ENCODE peak calls at places on chromosomes 4 and X, in seven cellular contexts. One of them, this sample, is unnamed.

GRCh38 chr4:1344696-1345095 is 2.3 kb upstream of the UVSSA start:
- DNase-seq in T-helper 9 cell: no peak
- DNase-seq in cerebellar cortex: no peak
- DNase-seq in smooth muscle cell of the brain vasculature: no peak
- DNase-seq in LoVo: no peak
- DNase-seq in nucleus accumbens: no peak
- DNase-seq in nephron progenitor cell: no peak
- DNase-seq in this sample: no peak

GRCh38 chr4:5999830-6000365 is 18.3 kb downstream of the C4orf50 start:
- DNase-seq in T-helper 9 cell: no peak
- DNase-seq in cerebellar cortex: no peak
- DNase-seq in smooth muscle cell of the brain vasculature: no peak
- DNase-seq in nephron progenitor cell: no peak
- DNase-seq in LoVo: no peak
- DNase-seq in nucleus accumbens: no peak
- DNase-seq in this sample: no peak

GRCh38 chr4:55635760-55636621 is at the start of gene NMU:
- DNase-seq in nucleus accumbens: peak
- DNase-seq in smooth muscle cell of the brain vasculature: no peak
- DNase-seq in T-helper 9 cell: peak
- DNase-seq in nephron progenitor cell: peak
- DNase-seq in LoVo: peak
- DNase-seq in cerebellar cortex: no peak
- DNase-seq in this sample: peak

GRCh38 chrX:10519278-10519677 is 101.1 kb downstream of the MID1 start:
- DNase-seq in T-helper 9 cell: no peak
- DNase-seq in smooth muscle cell of the brain vasculature: no peak
- DNase-seq in nucleus accumbens: no peak
- DNase-seq in LoVo: no peak
- DNase-seq in cerebellar cortex: no peak
- DNase-seq in nephron progenitor cell: no peak
- DNase-seq in this sample: no peak

GRCh38 chr4:79528241-79528706 is 120.2 kb upstream of the GK2 start:
- DNase-seq in cerebellar cortex: no peak
- DNase-seq in T-helper 9 cell: no peak
- DNase-seq in nephron progenitor cell: no peak
- DNase-seq in LoVo: no peak
- DNase-seq in smooth muscle cell of the brain vasculature: no peak
- DNase-seq in nucleus accumbens: no peak
- DNase-seq in this sample: peak

GRCh38 chrX:7132335-7133035 is 15.0 kb upstream of the STS start:
- DNase-seq in T-helper 9 cell: no peak
- DNase-seq in nephron progenitor cell: peak
- DNase-seq in cerebellar cortex: peak
- DNase-seq in smooth muscle cell of the brain vasculature: no peak
- DNase-seq in nucleus accumbens: peak
- DNase-seq in LoVo: peak
- DNase-seq in this sample: peak

GRCh38 chrX:106247162-106247561 is 79.1 kb downstream of the PWWP3B start:
- DNase-seq in LoVo: no peak
- DNase-seq in cerebellar cortex: no peak
- DNase-seq in smooth muscle cell of the brain vasculature: no peak
- DNase-seq in T-helper 9 cell: no peak
- DNase-seq in nephron progenitor cell: no peak
- DNase-seq in nucleus accumbens: no peak
- DNase-seq in this sample: peak

GRCh38 chr4:61374612-61374920 is 174.4 kb downstream of the ADGRL3 start:
- DNase-seq in cerebellar cortex: peak
- DNase-seq in smooth muscle cell of the brain vasculature: no peak
- DNase-seq in T-helper 9 cell: no peak
- DNase-seq in LoVo: no peak
- DNase-seq in nucleus accumbens: no peak
- DNase-seq in nephron progenitor cell: no peak
- DNase-seq in this sample: peak

GRCh38 chr4:87092389-87093141 is 127.9 kb downstream of the KLHL8 start:
- DNase-seq in nephron progenitor cell: no peak
- DNase-seq in cerebellar cortex: no peak
- DNase-seq in T-helper 9 cell: no peak
- DNase-seq in nucleus accumbens: peak
- DNase-seq in LoVo: peak
- DNase-seq in smooth muscle cell of the brain vasculature: no peak
- DNase-seq in this sample: peak

GRCh38 chr4:123163501-123163900 is 233.1 kb upstream of the SPRY1 start:
- DNase-seq in nephron progenitor cell: no peak
- DNase-seq in LoVo: no peak
- DNase-seq in cerebellar cortex: no peak
- DNase-seq in nucleus accumbens: no peak
- DNase-seq in smooth muscle cell of the brain vasculature: no peak
- DNase-seq in T-helper 9 cell: no peak
- DNase-seq in this sample: no peak

GRCh38 chr4:8347660-8348059 is 78.1 kb downstream of the HTRA3 start:
- DNase-seq in cerebellar cortex: no peak
- DNase-seq in nucleus accumbens: no peak
- DNase-seq in LoVo: no peak
- DNase-seq in nephron progenitor cell: no peak
- DNase-seq in smooth muscle cell of the brain vasculature: no peak
- DNase-seq in T-helper 9 cell: no peak
- DNase-seq in this sample: no peak

GRCh38 chrX:110012818-110013484 is 10.0 kb downstream of the TMEM164 start:
- DNase-seq in smooth muscle cell of the brain vasculature: no peak
- DNase-seq in LoVo: no peak
- DNase-seq in cerebellar cortex: no peak
- DNase-seq in T-helper 9 cell: no peak
- DNase-seq in nucleus accumbens: no peak
- DNase-seq in nephron progenitor cell: no peak
- DNase-seq in this sample: no peak

GRCh38 chr4:106264331-106264728 is 51.7 kb downstream of the TBCK start:
- DNase-seq in T-helper 9 cell: no peak
- DNase-seq in LoVo: peak
- DNase-seq in cerebellar cortex: no peak
- DNase-seq in nucleus accumbens: no peak
- DNase-seq in smooth muscle cell of the brain vasculature: no peak
- DNase-seq in nephron progenitor cell: no peak
- DNase-seq in this sample: no peak

GRCh38 chr4:79016878-79017277 is 77.6 kb upstream of the PAQR3 start:
- DNase-seq in LoVo: no peak
- DNase-seq in cerebellar cortex: peak
- DNase-seq in smooth muscle cell of the brain vasculature: no peak
- DNase-seq in nucleus accumbens: no peak
- DNase-seq in T-helper 9 cell: no peak
- DNase-seq in nephron progenitor cell: no peak
- DNase-seq in this sample: no peak

GRCh38 chr4:90215286-90215685 is 88.1 kb downstream of the CCSER1 start:
- DNase-seq in cerebellar cortex: no peak
- DNase-seq in nephron progenitor cell: no peak
- DNase-seq in smooth muscle cell of the brain vasculature: no peak
- DNase-seq in LoVo: peak
- DNase-seq in T-helper 9 cell: no peak
- DNase-seq in nucleus accumbens: no peak
- DNase-seq in this sample: no peak

GRCh38 chrX:44456685-44457084 is 86.0 kb downstream of the FUNDC1 start:
- DNase-seq in nephron progenitor cell: no peak
- DNase-seq in nucleus accumbens: no peak
- DNase-seq in cerebellar cortex: no peak
- DNase-seq in smooth muscle cell of the brain vasculature: no peak
- DNase-seq in LoVo: no peak
- DNase-seq in T-helper 9 cell: no peak
- DNase-seq in this sample: no peak

GRCh38 chr4:42515156-42515884 is 118.0 kb downstream of the SHISA3 start:
- DNase-seq in T-helper 9 cell: no peak
- DNase-seq in cerebellar cortex: no peak
- DNase-seq in LoVo: no peak
- DNase-seq in nephron progenitor cell: no peak
- DNase-seq in nucleus accumbens: no peak
- DNase-seq in smooth muscle cell of the brain vasculature: no peak
- DNase-seq in this sample: no peak

GRCh38 chr4:82823062-82823461 is 24.5 kb upstream of the SCD5 start:
- DNase-seq in nucleus accumbens: no peak
- DNase-seq in T-helper 9 cell: no peak
- DNase-seq in nephron progenitor cell: no peak
- DNase-seq in smooth muscle cell of the brain vasculature: no peak
- DNase-seq in LoVo: no peak
- DNase-seq in cerebellar cortex: no peak
- DNase-seq in this sample: no peak

GRCh38 chr4:142236268-142236667 is 599.9 kb downstream of the IL15 start:
- DNase-seq in nephron progenitor cell: no peak
- DNase-seq in T-helper 9 cell: no peak
- DNase-seq in LoVo: no peak
- DNase-seq in smooth muscle cell of the brain vasculature: no peak
- DNase-seq in nucleus accumbens: no peak
- DNase-seq in cerebellar cortex: no peak
- DNase-seq in this sample: no peak

GRCh38 chrX:148979786-148980185 is 479.4 kb downstream of the AFF2 start:
- DNase-seq in smooth muscle cell of the brain vasculature: no peak
- DNase-seq in cerebellar cortex: peak
- DNase-seq in nephron progenitor cell: no peak
- DNase-seq in LoVo: no peak
- DNase-seq in nucleus accumbens: no peak
- DNase-seq in T-helper 9 cell: no peak
- DNase-seq in this sample: no peak

GRCh38 chr4:110196206-110196870 is 2.1 kb downstream of the ELOVL6 start:
- DNase-seq in nucleus accumbens: peak
- DNase-seq in LoVo: peak
- DNase-seq in cerebellar cortex: peak
- DNase-seq in T-helper 9 cell: peak
- DNase-seq in smooth muscle cell of the brain vasculature: no peak
- DNase-seq in nephron progenitor cell: peak
- DNase-seq in this sample: peak